ENCODE peak calls at places on chromosomes 1 and 21, in four cellular contexts. N is IMR-90, K is esophagus muscularis mucosa, U is A549. Z is an unnamed sample.
A peak's percentile ranks its signal among the peaks of the same experiment; 100 is the strongest.

GRCh38 chr1:42646056-42646455 is 12.2 kb upstream of the PPIH start:
- DNase-seq in N (peak; percentile 21), K (no peak), U (no peak), Z (no peak)

GRCh38 chr1:161330346-161330745 is 16.2 kb downstream of the SDHC start:
- DNase-seq in N (no peak), K (no peak), U (no peak), Z (no peak)

GRCh38 chr1:164855930-164856329 is 296.9 kb downstream of the PBX1 start:
- DNase-seq in N (no peak), K (no peak), U (no peak), Z (no peak)

GRCh38 chr1:58143972-58144752 is 402.4 kb downstream of the OMA1 start:
- DNase-seq in N (no peak), K (no peak), U (no peak), Z (no peak)

GRCh38 chr1:33261344-33261743 is 5.1 kb downstream of the ZNF362 start:
- DNase-seq in N (no peak), K (no peak), U (no peak), Z (no peak)

GRCh38 chr1:54409156-54410142 is 3.3 kb upstream of the SSBP3 start:
- DNase-seq in N (no peak), K (no peak), U (no peak), Z (no peak)

GRCh38 chr1:12184008-12184681 is 17.4 kb downstream of the TNFRSF1B start:
- DNase-seq in N (peak; percentile 85), K (peak; percentile 95), U (no peak), Z (peak; percentile 95)

GRCh38 chr1:247295274-247295684 is 36.4 kb downstream of the ZNF496 start:
- DNase-seq in N (peak; percentile 58), K (no peak), U (no peak), Z (no peak)

GRCh38 chr1:69911301-69911801 is 294.0 kb downstream of the LRRC40 start:
- DNase-seq in N (peak; percentile 41), K (no peak), U (no peak), Z (no peak)

GRCh38 chr1:183632087-183632486 is 3.5 kb downstream of the ARPC5 start:
- DNase-seq in N (peak; percentile 79), K (no peak), U (no peak), Z (no peak)

GRCh38 chr1:93591291-93591832 is 90.3 kb downstream of the BCAR3 start:
- DNase-seq in N (no peak), K (no peak), U (peak; percentile 55), Z (no peak)

GRCh38 chr1:65021792-65022191 is 55.4 kb upstream of the JAK1 start:
- DNase-seq in N (no peak), K (no peak), U (no peak), Z (no peak)
- TF ChIP-seq POLR2A in N (no peak), K (no peak), U (no peak), Z (no peak)

GRCh38 chr21:43794311-43794710 is 4.9 kb downstream of the RRP1 start:
- DNase-seq in N (no peak), K (no peak), U (no peak), Z (no peak)
- TF ChIP-seq CTCF in N (no peak), K (no peak), U (no peak), Z (no peak)

GRCh38 chr1:224640018-224640417 is 23.9 kb downstream of the CNIH3 start:
- DNase-seq in N (no peak), K (no peak), U (no peak), Z (no peak)

GRCh38 chr1:224637936-224638335 is 21.8 kb downstream of the CNIH3 start:
- DNase-seq in N (no peak), K (no peak), U (no peak), Z (no peak)

GRCh38 chr1:224639426-224639975 is 23.4 kb downstream of the CNIH3 start:
- DNase-seq in N (no peak), K (no peak), U (no peak), Z (no peak)

GRCh38 chr1:224641030-224641429 is 24.9 kb downstream of the CNIH3 start:
- DNase-seq in N (no peak), K (no peak), U (peak; percentile 24), Z (no peak)

DNA sequence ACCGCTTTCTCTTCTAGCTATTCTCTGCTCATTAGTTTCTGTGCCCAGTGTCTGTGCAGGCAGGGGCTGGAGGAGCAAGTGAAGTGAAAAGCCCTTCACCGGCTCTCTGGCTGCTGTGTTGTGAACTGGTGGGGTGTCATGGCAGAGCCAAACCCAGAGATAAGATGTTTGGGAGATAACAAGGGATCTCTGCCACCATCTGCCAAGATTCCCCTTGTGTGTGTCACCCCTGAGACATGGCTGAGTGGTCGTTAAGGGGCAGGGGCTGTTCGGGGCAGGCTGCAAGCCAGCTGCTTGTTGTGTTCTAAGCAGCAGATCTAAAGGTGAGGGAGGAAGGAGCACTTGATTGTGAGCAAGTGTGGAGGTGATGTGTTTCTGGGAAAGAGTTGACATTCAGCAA is 24.5 kb downstream of the CNIH3 start:
- DNase-seq in N (no peak), K (no peak), U (no peak), Z (no peak)
- TF ChIP-seq POLR2A in N (no peak), K (no peak), U (no peak), Z (no peak)

DNA sequence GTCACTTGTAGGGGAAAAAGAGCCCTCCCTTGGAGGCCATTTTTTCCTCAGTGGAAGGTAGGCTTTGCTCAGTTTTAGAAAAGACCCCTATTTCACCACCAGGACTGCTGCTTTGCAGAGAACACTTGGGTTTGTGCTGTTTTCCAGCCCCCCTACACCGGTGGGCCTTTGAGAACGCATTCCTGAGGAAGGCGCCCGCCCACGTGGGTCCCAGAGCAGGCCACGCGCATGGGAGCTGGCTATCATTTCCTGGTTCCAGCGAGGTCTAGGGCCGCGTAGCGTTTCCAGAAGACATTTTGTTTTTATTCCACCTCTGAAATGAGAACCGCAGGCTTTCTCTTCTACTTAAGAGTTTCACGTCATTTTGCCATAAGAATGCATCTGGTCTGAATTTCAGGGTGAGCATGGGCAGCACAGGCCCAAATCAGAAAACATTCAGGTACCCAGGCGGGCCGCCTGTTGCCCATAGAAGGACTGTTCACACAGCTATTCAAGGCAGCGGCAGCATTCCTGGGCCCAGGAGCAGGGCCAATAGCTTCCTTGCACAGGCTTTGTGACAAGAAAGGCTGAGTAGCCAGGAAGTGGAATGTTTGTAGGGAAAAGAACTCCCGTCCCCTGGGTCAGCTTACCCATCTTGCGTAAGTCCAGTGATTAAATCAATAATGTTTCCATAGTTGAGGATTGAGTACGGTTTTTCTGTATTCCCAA is 1.3 kb upstream of the KLHL21 start:
- DNase-seq in N (peak; percentile 86), K (no peak), U (no peak), Z (peak; percentile 88)
- TF ChIP-seq CTCF in N (no peak), K (no peak), U (no peak), Z (peak; percentile 6)

GRCh38 chr1:155911156-155912055 is at the start of gene RIT1:
- DNase-seq in N (peak; percentile 72), K (peak; percentile 94), U (peak; percentile 86), Z (peak; percentile 93)
- TF ChIP-seq POLR2A in N (peak; percentile 62), K (peak; percentile 43), U (peak; percentile 55), Z (no peak)

GRCh38 chr1:28756846-28757245 is 20.1 kb downstream of the YTHDF2 start:
- DNase-seq in N (no peak), K (no peak), U (no peak), Z (no peak)
- TF ChIP-seq CTCF in N (peak; percentile 17), K (peak; percentile 18), U (peak; percentile 13), Z (no peak)